ENCODE peak calls at places on chromosome 16, in nine cellular contexts. One of them, this sample, is unnamed.
A peak's percentile ranks its signal among the peaks of the same experiment; 100 is the strongest.

GRCh38 chr16:2520784-2521577 is 810 bp downstream of the AMDHD2 start:
- DNase-seq in NB4: peak; percentile 64
- DNase-seq in transverse colon: peak; percentile 59
- DNase-seq in M059J: no peak
- DNase-seq in iPS DF 19.7: no peak
- DNase-seq in dorsolateral prefrontal cortex: no peak
- DNase-seq in tibial artery: peak; percentile 19
- DNase-seq in EL: no peak
- DNase-seq in GM12865: peak; percentile 62
- DNase-seq in this sample: no peak

GRCh38 chr16:84976644-84977400 is 34.5 kb downstream of the ZDHHC7 start:
- DNase-seq in transverse colon: peak; percentile 38
- DNase-seq in EL: no peak
- DNase-seq in tibial artery: peak; percentile 72
- DNase-seq in M059J: no peak
- DNase-seq in NB4: no peak
- DNase-seq in iPS DF 19.7: no peak
- DNase-seq in GM12865: no peak
- DNase-seq in dorsolateral prefrontal cortex: no peak
- DNase-seq in this sample: no peak

GRCh38 chr16:65698943-65699342 is 577.1 kb upstream of the CDH11 start:
- DNase-seq in NB4: no peak
- DNase-seq in dorsolateral prefrontal cortex: no peak
- DNase-seq in tibial artery: no peak
- DNase-seq in iPS DF 19.7: no peak
- DNase-seq in transverse colon: no peak
- DNase-seq in EL: peak; percentile 4
- DNase-seq in M059J: peak; percentile 23
- DNase-seq in GM12865: no peak
- DNase-seq in this sample: no peak

GRCh38 chr16:30874821-30875717 is 18.8 kb downstream of the BCL7C start:
- DNase-seq in transverse colon: peak; percentile 93
- DNase-seq in GM12865: peak; percentile 97
- DNase-seq in NB4: peak; percentile 95
- DNase-seq in iPS DF 19.7: peak; percentile 70
- DNase-seq in tibial artery: peak; percentile 85
- DNase-seq in M059J: peak; percentile 89
- DNase-seq in dorsolateral prefrontal cortex: peak; percentile 92
- DNase-seq in EL: peak; percentile 86
- DNase-seq in this sample: peak; percentile 64

GRCh38 chr16:67782567-67783352 is 23.6 kb downstream of the RANBP10 start:
- DNase-seq in tibial artery: no peak
- DNase-seq in dorsolateral prefrontal cortex: no peak
- DNase-seq in GM12865: no peak
- DNase-seq in M059J: no peak
- DNase-seq in EL: no peak
- DNase-seq in transverse colon: no peak
- DNase-seq in iPS DF 19.7: no peak
- DNase-seq in NB4: no peak
- DNase-seq in this sample: no peak

GRCh38 chr16:17556276-17557052 is 85.7 kb upstream of the XYLT1 start:
- DNase-seq in dorsolateral prefrontal cortex: no peak
- DNase-seq in tibial artery: no peak
- DNase-seq in transverse colon: no peak
- DNase-seq in NB4: peak; percentile 28
- DNase-seq in GM12865: peak; percentile 33
- DNase-seq in M059J: peak; percentile 61
- DNase-seq in EL: peak; percentile 42
- DNase-seq in iPS DF 19.7: no peak
- DNase-seq in this sample: no peak

GRCh38 chr16:15418206-15418605 is 16.2 kb upstream of the BMERB1 start:
- DNase-seq in iPS DF 19.7: no peak
- DNase-seq in dorsolateral prefrontal cortex: no peak
- DNase-seq in EL: no peak
- DNase-seq in M059J: no peak
- DNase-seq in tibial artery: no peak
- DNase-seq in GM12865: no peak
- DNase-seq in NB4: no peak
- DNase-seq in transverse colon: no peak
- DNase-seq in this sample: no peak

GRCh38 chr16:86980644-86981043 is 336.5 kb downstream of the C16orf95 start:
- DNase-seq in iPS DF 19.7: no peak
- DNase-seq in NB4: no peak
- DNase-seq in tibial artery: no peak
- DNase-seq in dorsolateral prefrontal cortex: no peak
- DNase-seq in M059J: no peak
- DNase-seq in EL: no peak
- DNase-seq in GM12865: no peak
- DNase-seq in transverse colon: no peak
- DNase-seq in this sample: no peak

GRCh38 chr16:10601444-10602401 is 21.3 kb upstream of the EMP2 start:
- DNase-seq in NB4: no peak
- DNase-seq in dorsolateral prefrontal cortex: no peak
- DNase-seq in tibial artery: no peak
- DNase-seq in EL: no peak
- DNase-seq in GM12865: peak; percentile 27
- DNase-seq in transverse colon: peak; percentile 64
- DNase-seq in M059J: no peak
- DNase-seq in iPS DF 19.7: no peak
- DNase-seq in this sample: no peak

This sample was measured in cerebellar nuclear complex.